ENCODE peak calls at places on chromosomes 11 and 22, in six cellular contexts. W, Y, S, H, G and V are unnamed samples. For H3K4me1, the result is how much of the 10 kb centered on the place peaks cover.

GRCh38 chr11:79342236-79342635 is 98.6 kb downstream of the TENM4 start:
- DNase-seq in W (no peak), Y (no peak), S (no peak), H (no peak), G (no peak), V (no peak)

GRCh38 chr11:46392421-46393230 is 1.1 kb upstream of the CHRM4 start:
- DNase-seq in W (peak), Y (peak), S (peak), H (peak), G (peak), V (peak)

GRCh38 chr22:48902983-48903650 is 924.6 kb downstream of the BRD1 start:
- DNase-seq in W (no peak), Y (no peak), S (no peak), H (no peak), G (no peak), V (no peak)

GRCh38 chr11:120225372-120225909 is 14.5 kb upstream of the POU2F3 start:
- DNase-seq in W (no peak), Y (no peak), S (no peak), H (no peak), G (peak), V (no peak)

GRCh38 chr11:86594746-86595145 is 77.7 kb downstream of the ME3 start:
- DNase-seq in W (no peak), Y (no peak), S (no peak), H (no peak), G (no peak), V (no peak)

GRCh38 chr11:58024601-58025091 is 965 bp downstream of the OR9Q1 start:
- DNase-seq in W (no peak), Y (peak), S (no peak), H (no peak), G (peak), V (no peak)

GRCh38 chr22:27533105-27533504 is 268.5 kb downstream of the MN1 start:
- DNase-seq in W (no peak), Y (no peak), S (no peak), H (no peak), G (no peak), V (no peak)

GRCh38 chr11:61545341-61545740 is 35.5 kb downstream of the SYT7 start:
- DNase-seq in W (peak), Y (no peak), S (no peak), H (no peak), G (no peak), V (no peak)

GRCh38 chr11:20070459-20070858 is 89.8 kb downstream of the DBX1 start:
- DNase-seq in W (peak), Y (no peak), S (no peak), H (no peak), G (peak), V (no peak)

GRCh38 chr11:68575025-68575665 is 109.2 kb upstream of the GAL start:
- DNase-seq in W (no peak), Y (no peak), S (no peak), H (no peak), G (peak), V (no peak)

GRCh38 chr11:75326439-75326810 is 25.0 kb downstream of the ARRB1 start:
- DNase-seq in W (peak), Y (no peak), S (no peak), H (no peak), G (no peak), V (no peak)
- H3K27ac ChIP-seq in W (peak), Y (no peak), S (no peak), H (no peak), G (peak), V (no peak)

GRCh38 chr11:117930668-117931330 is 1.6 kb upstream of the TMPRSS13 start:
- DNase-seq in W (no peak), Y (no peak), S (peak), H (peak), G (no peak), V (no peak)
- H3K4me1 ChIP-seq in W (under half), Y (under half), S (under half), H (under half), G (under half), V (under half)

GRCh38 chr11:35237860-35238715 is 99.1 kb downstream of the CD44 start:
- DNase-seq in W (peak), Y (peak), S (peak), H (peak), G (peak), V (peak)

GRCh38 chr11:35235944-35236666 is 97.1 kb downstream of the CD44 start:
- DNase-seq in W (peak), Y (no peak), S (no peak), H (peak), G (no peak), V (peak)

GRCh38 chr11:35236667-35237003 is 97.7 kb downstream of the CD44 start:
- DNase-seq in W (no peak), Y (no peak), S (no peak), H (no peak), G (no peak), V (no peak)

GRCh38 chr11:35238882-35239281 is 99.9 kb downstream of the CD44 start:
- DNase-seq in W (no peak), Y (no peak), S (no peak), H (no peak), G (no peak), V (no peak)

GRCh38 chr11:35237345-35237744 is 98.4 kb downstream of the CD44 start:
- DNase-seq in W (no peak), Y (no peak), S (no peak), H (no peak), G (no peak), V (no peak)
- H3K27ac ChIP-seq in W (peak), Y (no peak), S (no peak), H (no peak), G (no peak), V (no peak)

GRCh38 chr11:118632577-118633318 is 25.3 kb downstream of the PHLDB1 start:
- DNase-seq in W (no peak), Y (no peak), S (no peak), H (no peak), G (no peak), V (no peak)
- H3K4me1 ChIP-seq in W (under half), Y (under half), S (under half), H (under half), G (under half), V (under half)

GRCh38 chr11:2661173-2662023 is 38.4 kb downstream of the KCNQ1OT1 start:
- DNase-seq in W (no peak), Y (no peak), S (no peak), H (no peak), G (no peak), V (no peak)
- H3K27ac ChIP-seq in W (no peak), Y (peak), S (no peak), H (no peak), G (no peak), V (no peak)

DNA sequence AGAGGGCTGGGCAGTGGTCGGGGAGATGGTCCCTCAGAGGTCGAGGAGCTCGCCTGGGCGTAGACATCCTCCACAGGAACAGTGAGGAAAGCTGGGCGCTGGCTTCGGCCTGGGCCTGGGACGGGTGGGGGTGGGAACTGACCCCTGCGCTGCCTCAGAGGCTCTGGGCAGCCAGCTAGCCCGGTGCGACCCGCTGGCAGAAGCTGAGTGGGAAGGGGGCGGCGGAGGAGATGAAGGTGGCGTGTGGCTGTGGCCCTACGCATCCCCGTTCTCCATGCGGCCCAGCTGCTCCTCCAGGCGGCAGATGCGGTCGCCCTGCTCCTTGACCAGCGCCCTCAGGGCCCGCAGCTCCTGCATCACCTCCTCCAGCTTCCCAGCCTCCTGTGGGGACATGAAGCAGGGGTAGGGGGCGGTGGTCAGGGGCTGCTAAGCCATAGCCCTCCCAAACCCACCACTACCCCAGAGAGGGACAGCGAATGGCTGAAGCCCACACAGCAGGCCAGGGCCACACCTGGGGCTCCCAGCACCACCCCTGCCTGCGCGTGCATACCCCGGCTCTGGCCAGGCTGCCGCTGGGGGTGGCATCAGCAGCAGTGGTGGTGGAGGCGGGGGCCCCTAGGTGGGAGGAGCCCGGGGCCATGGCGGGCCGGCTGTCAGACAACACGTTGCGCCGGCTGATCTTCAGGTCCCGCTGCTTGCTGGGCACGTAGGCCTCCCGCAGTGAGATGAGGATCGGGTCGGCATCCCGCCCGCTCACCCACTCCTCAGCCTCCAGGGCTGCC is 830 bp upstream of the PTPRCAP start:
- DNase-seq in W (no peak), Y (no peak), S (peak), H (peak), G (no peak), V (peak)
- H3K4me1 ChIP-seq in W (under half), Y (under half), S (half or more), H (half or more), G (under half), V (half or more)

GRCh38 chr22:32607086-32607485 is 132.5 kb downstream of the FBXO7 start:
- DNase-seq in W (no peak), Y (no peak), S (no peak), H (no peak), G (no peak), V (no peak)

GRCh38 chr22:32602154-32602553 is 127.5 kb downstream of the FBXO7 start:
- DNase-seq in W (no peak), Y (no peak), S (no peak), H (no peak), G (no peak), V (no peak)

GRCh38 chr22:32606181-32606580 is 131.6 kb downstream of the FBXO7 start:
- DNase-seq in W (no peak), Y (no peak), S (no peak), H (no peak), G (no peak), V (no peak)

GRCh38 chr22:32605576-32605975 is 131.0 kb downstream of the FBXO7 start:
- DNase-seq in W (no peak), Y (no peak), S (no peak), H (no peak), G (no peak), V (no peak)

DNA sequence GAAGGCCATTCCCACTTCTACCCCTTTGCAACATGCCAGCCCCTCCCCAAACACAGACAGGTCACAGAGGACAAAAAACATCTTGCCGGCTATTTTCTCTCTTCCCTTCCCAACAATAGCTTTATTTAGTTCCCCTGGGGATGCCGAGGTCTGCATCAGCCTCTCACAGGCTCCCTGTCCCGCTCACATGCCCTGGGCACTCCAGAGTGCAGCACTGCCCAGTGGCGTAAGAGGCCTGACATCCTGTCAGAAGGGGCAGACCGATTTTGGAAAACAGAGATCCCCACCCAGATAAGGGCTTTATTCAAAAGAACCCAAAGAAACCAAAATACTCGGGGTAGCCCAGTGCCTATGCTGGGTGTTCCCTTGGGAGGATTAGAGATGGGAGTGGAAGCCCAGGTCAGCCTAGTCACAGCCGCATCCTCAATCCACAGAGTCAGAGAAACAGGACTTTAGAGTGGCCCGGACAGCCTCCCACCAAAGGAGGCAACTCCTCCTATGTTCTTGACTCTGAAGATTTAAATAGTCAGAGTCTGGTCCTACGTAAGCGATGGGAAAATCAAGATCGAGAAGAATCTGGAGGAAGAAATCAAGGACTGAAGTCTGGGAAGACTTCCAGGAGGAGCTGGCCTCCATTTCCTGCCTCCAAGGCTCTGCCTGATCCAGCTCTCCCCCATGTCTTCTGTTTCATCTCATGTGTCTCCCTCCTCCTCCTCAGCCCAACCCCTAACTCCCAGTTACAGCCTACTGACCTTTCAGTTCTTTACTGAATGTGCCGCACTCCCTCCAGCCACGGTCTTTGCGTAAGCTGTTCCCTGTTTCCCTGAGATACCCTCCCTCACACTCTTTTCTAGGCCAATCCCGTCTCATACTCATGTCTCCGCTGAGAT is 129.3 kb downstream of the FBXO7 start:
- DNase-seq in W (no peak), Y (peak), S (no peak), H (no peak), G (no peak), V (no peak)
- H3K27ac ChIP-seq in W (no peak), Y (peak), S (no peak), H (no peak), G (no peak), V (no peak)